ENCODE peak calls at places on chromosomes 3 and 15, in seven cellular contexts. One of them, this sample, is unnamed.

GRCh38 chr3:105322570-105323273 is 44.0 kb upstream of the ALCAM start:
- DNase-seq in mesenchymal stem cell: no peak
- DNase-seq in heart left ventricle: no peak
- DNase-seq in A549: no peak
- DNase-seq in CD4-positive, CD25-positive, alpha-beta regulatory T cell: peak; percentile 26
- DNase-seq in stomach: no peak
- DNase-seq in SJCRH30: no peak
- DNase-seq in this sample: no peak

GRCh38 chr3:127482216-127483004 is 108.1 kb downstream of the TPRA1 start:
- DNase-seq in mesenchymal stem cell: no peak
- DNase-seq in heart left ventricle: no peak
- DNase-seq in A549: no peak
- DNase-seq in CD4-positive, CD25-positive, alpha-beta regulatory T cell: no peak
- DNase-seq in stomach: no peak
- DNase-seq in SJCRH30: no peak
- DNase-seq in this sample: no peak

GRCh38 chr15:69175536-69175935 is 15.1 kb downstream of the GLCE start:
- DNase-seq in mesenchymal stem cell: no peak
- DNase-seq in heart left ventricle: no peak
- DNase-seq in A549: no peak
- DNase-seq in CD4-positive, CD25-positive, alpha-beta regulatory T cell: no peak
- DNase-seq in stomach: no peak
- DNase-seq in SJCRH30: no peak
- DNase-seq in this sample: no peak

GRCh38 chr3:57331078-57331477 is 38.6 kb upstream of the ASB14 start:
- DNase-seq in mesenchymal stem cell: no peak
- DNase-seq in heart left ventricle: no peak
- DNase-seq in A549: peak; percentile 1
- DNase-seq in CD4-positive, CD25-positive, alpha-beta regulatory T cell: no peak
- DNase-seq in stomach: no peak
- DNase-seq in SJCRH30: no peak
- DNase-seq in this sample: no peak

GRCh38 chr3:133750201-133750748 is 4.1 kb downstream of the TF start:
- DNase-seq in mesenchymal stem cell: no peak
- DNase-seq in heart left ventricle: no peak
- DNase-seq in A549: no peak
- DNase-seq in CD4-positive, CD25-positive, alpha-beta regulatory T cell: no peak
- DNase-seq in stomach: no peak
- DNase-seq in SJCRH30: no peak
- DNase-seq in this sample: no peak

GRCh38 chr3:126300761-126301481 is 56.3 kb downstream of the KLF15 start:
- DNase-seq in mesenchymal stem cell: no peak
- DNase-seq in heart left ventricle: peak; percentile 69
- DNase-seq in A549: no peak
- DNase-seq in CD4-positive, CD25-positive, alpha-beta regulatory T cell: no peak
- DNase-seq in stomach: peak; percentile 73
- DNase-seq in SJCRH30: no peak
- DNase-seq in this sample: peak; percentile 80

GRCh38 chr3:147372525-147373027 is 33.8 kb downstream of the ZIC4 start:
- DNase-seq in mesenchymal stem cell: no peak
- DNase-seq in heart left ventricle: no peak
- DNase-seq in A549: no peak
- DNase-seq in CD4-positive, CD25-positive, alpha-beta regulatory T cell: no peak
- DNase-seq in stomach: no peak
- DNase-seq in SJCRH30: no peak
- DNase-seq in this sample: peak; percentile 23

GRCh38 chr3:64977308-64978100 is 289.7 kb upstream of the ADAMTS9 start:
- DNase-seq in mesenchymal stem cell: peak; percentile 89
- DNase-seq in heart left ventricle: no peak
- DNase-seq in A549: no peak
- DNase-seq in CD4-positive, CD25-positive, alpha-beta regulatory T cell: no peak
- DNase-seq in stomach: no peak
- DNase-seq in SJCRH30: no peak
- DNase-seq in this sample: no peak

GRCh38 chr15:31345606-31346366 is 19.2 kb downstream of the KLF13 start:
- DNase-seq in mesenchymal stem cell: no peak
- DNase-seq in heart left ventricle: no peak
- DNase-seq in A549: no peak
- DNase-seq in CD4-positive, CD25-positive, alpha-beta regulatory T cell: peak; percentile 42
- DNase-seq in stomach: no peak
- DNase-seq in SJCRH30: no peak
- DNase-seq in this sample: no peak

GRCh38 chr15:31344266-31344665 is 17.6 kb downstream of the KLF13 start:
- DNase-seq in mesenchymal stem cell: no peak
- DNase-seq in heart left ventricle: no peak
- DNase-seq in A549: no peak
- DNase-seq in CD4-positive, CD25-positive, alpha-beta regulatory T cell: no peak
- DNase-seq in stomach: no peak
- DNase-seq in SJCRH30: no peak
- DNase-seq in this sample: no peak

GRCh38 chr15:31343831-31344230 is 17.2 kb downstream of the KLF13 start:
- DNase-seq in mesenchymal stem cell: no peak
- DNase-seq in heart left ventricle: no peak
- DNase-seq in A549: no peak
- DNase-seq in CD4-positive, CD25-positive, alpha-beta regulatory T cell: no peak
- DNase-seq in stomach: no peak
- DNase-seq in SJCRH30: no peak
- DNase-seq in this sample: no peak

GRCh38 chr15:31346367-31347066 is 19.9 kb downstream of the KLF13 start:
- DNase-seq in mesenchymal stem cell: no peak
- DNase-seq in heart left ventricle: no peak
- DNase-seq in A549: no peak
- DNase-seq in CD4-positive, CD25-positive, alpha-beta regulatory T cell: peak; percentile 68
- DNase-seq in stomach: no peak
- DNase-seq in SJCRH30: peak; percentile 66
- DNase-seq in this sample: no peak

DNA sequence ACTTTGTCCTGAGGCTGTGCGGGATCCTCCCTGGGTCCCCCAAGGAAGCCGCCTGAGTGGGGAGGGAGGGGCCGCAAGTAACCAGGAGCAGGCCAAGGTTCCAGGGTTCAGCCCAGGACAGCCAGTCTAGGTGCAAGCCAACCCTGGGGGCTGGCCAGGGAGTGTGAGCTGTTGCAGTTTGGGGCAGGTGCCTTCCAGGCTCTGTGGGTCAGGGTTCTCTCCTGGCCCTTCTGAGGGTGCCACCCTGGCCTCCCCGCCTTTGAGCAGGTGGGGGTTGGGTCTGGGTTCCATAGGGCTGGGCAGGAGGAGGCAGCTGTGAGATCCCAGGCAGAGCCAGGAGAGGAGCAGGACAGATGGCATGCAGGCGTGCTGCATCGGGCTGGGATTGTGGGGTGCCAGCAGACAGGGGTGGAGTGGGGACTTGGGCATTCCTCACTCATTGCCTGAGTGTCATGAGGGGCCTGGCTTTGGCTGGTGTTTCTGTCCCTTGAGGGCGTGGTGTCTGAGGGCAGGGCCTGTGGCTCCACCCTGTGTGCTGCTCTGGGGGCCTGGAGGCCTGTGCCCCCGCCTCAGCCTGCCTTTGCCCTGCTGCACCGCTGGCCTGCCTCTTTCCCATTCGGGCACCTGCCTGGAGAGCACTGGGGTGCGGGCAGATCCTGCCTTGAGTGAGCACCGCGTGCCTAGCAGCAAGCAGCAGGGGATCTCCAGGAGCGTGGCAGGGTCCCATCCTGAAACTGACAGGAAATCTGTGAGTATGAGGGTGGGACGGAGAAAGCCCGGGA is 18.4 kb downstream of the KLF13 start:
- DNase-seq in mesenchymal stem cell: no peak
- DNase-seq in heart left ventricle: peak; percentile 53
- DNase-seq in A549: no peak
- DNase-seq in CD4-positive, CD25-positive, alpha-beta regulatory T cell: peak; percentile 40
- DNase-seq in stomach: no peak
- DNase-seq in SJCRH30: no peak
- DNase-seq in this sample: no peak
- H3K4me1 ChIP-seq in mesenchymal stem cell: peaks cover 7% of the 10 kb centered on the region
- H3K4me1 ChIP-seq in heart left ventricle: peaks cover 100% of the 10 kb centered on the region
- H3K4me1 ChIP-seq in A549: peaks cover 13% of the 10 kb centered on the region
- H3K4me1 ChIP-seq in CD4-positive, CD25-positive, alpha-beta regulatory T cell: peaks cover 100% of the 10 kb centered on the region
- H3K4me1 ChIP-seq in stomach: peaks cover 58% of the 10 kb centered on the region
- H3K4me1 ChIP-seq in SJCRH30: peaks cover 23% of the 10 kb centered on the region
- H3K4me1 ChIP-seq in this sample: peaks cover 83% of the 10 kb centered on the region

DNA sequence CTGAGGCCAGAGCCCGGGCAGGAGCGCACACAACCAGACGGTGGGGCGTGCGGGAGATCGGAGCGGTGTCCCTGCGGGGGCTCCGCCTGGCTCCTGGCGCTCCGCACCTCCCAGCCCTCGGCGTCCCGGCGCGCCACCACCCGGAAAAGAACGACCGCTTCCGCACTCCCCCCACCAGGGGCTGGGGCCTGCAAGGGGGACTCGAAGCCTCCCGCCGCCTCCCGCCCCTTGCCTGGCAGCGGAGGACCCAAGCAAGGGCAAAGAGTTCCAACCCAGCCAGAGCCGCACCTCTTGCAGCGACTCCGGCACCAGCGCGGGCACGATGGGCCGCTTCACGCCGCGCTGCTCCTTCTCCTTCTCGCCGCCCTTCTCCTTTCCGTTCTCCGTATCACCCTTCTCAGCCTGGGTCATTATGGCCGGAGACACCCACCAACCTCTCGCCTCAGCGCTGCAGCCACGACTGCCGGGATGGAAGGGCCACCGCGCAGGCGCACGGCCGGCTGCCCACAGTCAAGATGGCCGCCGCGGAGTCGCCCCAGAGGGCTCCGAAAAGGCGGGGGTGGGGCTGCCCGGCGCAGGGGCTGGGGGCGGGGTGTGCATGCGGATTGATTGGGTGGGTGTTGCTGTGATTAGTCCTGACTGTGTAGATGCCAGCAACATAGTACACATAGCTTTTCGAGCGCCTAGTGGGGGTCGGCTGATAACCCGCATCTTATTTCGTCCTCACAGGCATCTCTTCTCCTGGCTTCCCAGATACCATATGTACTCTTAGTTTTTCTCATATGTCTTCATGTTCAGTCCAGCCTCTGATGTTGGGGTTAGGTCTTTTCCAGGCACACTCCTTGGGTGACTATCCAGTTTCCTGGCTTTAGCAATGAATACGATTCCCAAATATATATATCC is at the start of gene ACTR8:
- DNase-seq in mesenchymal stem cell: peak; percentile 90
- DNase-seq in heart left ventricle: peak; percentile 90
- DNase-seq in A549: peak; percentile 76
- DNase-seq in CD4-positive, CD25-positive, alpha-beta regulatory T cell: peak; percentile 86
- DNase-seq in stomach: peak; percentile 85
- DNase-seq in SJCRH30: peak; percentile 85
- DNase-seq in this sample: peak; percentile 86
- H3K27ac ChIP-seq in mesenchymal stem cell: peak within 1 kb of the TSS; percentile 84
- H3K27ac ChIP-seq in heart left ventricle: peak within 1 kb of the TSS; percentile 56
- H3K27ac ChIP-seq in A549: peak within 1 kb of the TSS; percentile 91
- H3K27ac ChIP-seq in CD4-positive, CD25-positive, alpha-beta regulatory T cell: peak within 1 kb of the TSS; percentile 83
- H3K27ac ChIP-seq in stomach: peak within 1 kb of the TSS; percentile 69
- H3K27ac ChIP-seq in SJCRH30: peak within 1 kb of the TSS; percentile 83
- H3K27ac ChIP-seq in this sample: peak within 1 kb of the TSS; percentile 96

DNA sequence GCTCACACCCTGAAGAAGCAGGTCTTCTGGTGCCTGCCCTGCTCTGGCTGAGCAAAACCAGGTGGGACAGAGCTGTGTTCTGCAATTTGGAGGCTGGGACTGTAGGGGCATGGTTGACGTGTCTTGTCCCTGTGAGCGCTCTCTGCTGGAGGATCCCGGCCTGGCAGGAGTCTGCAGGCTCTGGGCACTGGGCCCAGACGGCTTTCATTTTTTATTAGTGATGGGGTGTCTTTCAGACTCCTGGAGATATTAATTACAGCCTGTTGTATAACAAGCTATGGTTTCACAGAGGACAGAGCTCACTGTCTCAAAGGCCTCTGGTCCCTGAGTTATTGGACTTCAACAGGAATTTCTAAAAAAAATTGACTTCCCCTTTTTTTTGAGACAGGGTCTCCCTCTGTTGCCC is 29.5 kb upstream of the ZNF710 start:
- DNase-seq in mesenchymal stem cell: peak; percentile 57
- DNase-seq in heart left ventricle: peak; percentile 46
- DNase-seq in A549: peak; percentile 82
- DNase-seq in CD4-positive, CD25-positive, alpha-beta regulatory T cell: peak; percentile 60
- DNase-seq in stomach: peak; percentile 66
- DNase-seq in SJCRH30: peak; percentile 58
- DNase-seq in this sample: peak; percentile 32
- H3K4me1 ChIP-seq in mesenchymal stem cell: no peaks in the 10 kb centered on the region
- H3K4me1 ChIP-seq in heart left ventricle: no peaks in the 10 kb centered on the region
- H3K4me1 ChIP-seq in A549: no peaks in the 10 kb centered on the region
- H3K4me1 ChIP-seq in CD4-positive, CD25-positive, alpha-beta regulatory T cell: no peaks in the 10 kb centered on the region
- H3K4me1 ChIP-seq in stomach: no peaks in the 10 kb centered on the region
- H3K4me1 ChIP-seq in SJCRH30: no peaks in the 10 kb centered on the region
- H3K4me1 ChIP-seq in this sample: no peaks in the 10 kb centered on the region

GRCh38 chr15:67086650-67086941 is 21.2 kb downstream of the SMAD3 start:
- DNase-seq in mesenchymal stem cell: no peak
- DNase-seq in heart left ventricle: no peak
- DNase-seq in A549: no peak
- DNase-seq in CD4-positive, CD25-positive, alpha-beta regulatory T cell: no peak
- DNase-seq in stomach: no peak
- DNase-seq in SJCRH30: no peak
- DNase-seq in this sample: no peak

GRCh38 chr15:67087507-67088172 is 22.2 kb downstream of the SMAD3 start:
- DNase-seq in mesenchymal stem cell: no peak
- DNase-seq in heart left ventricle: no peak
- DNase-seq in A549: no peak
- DNase-seq in CD4-positive, CD25-positive, alpha-beta regulatory T cell: peak; percentile 58
- DNase-seq in stomach: no peak
- DNase-seq in SJCRH30: no peak
- DNase-seq in this sample: no peak

GRCh38 chr15:67085237-67085817 is 19.9 kb downstream of the SMAD3 start:
- DNase-seq in mesenchymal stem cell: no peak
- DNase-seq in heart left ventricle: no peak
- DNase-seq in A549: no peak
- DNase-seq in CD4-positive, CD25-positive, alpha-beta regulatory T cell: peak; percentile 85
- DNase-seq in stomach: no peak
- DNase-seq in SJCRH30: no peak
- DNase-seq in this sample: no peak

GRCh38 chr15:67084561-67084960 is 19.2 kb downstream of the SMAD3 start:
- DNase-seq in mesenchymal stem cell: no peak
- DNase-seq in heart left ventricle: no peak
- DNase-seq in A549: no peak
- DNase-seq in CD4-positive, CD25-positive, alpha-beta regulatory T cell: no peak
- DNase-seq in stomach: no peak
- DNase-seq in SJCRH30: no peak
- DNase-seq in this sample: no peak

DNA sequence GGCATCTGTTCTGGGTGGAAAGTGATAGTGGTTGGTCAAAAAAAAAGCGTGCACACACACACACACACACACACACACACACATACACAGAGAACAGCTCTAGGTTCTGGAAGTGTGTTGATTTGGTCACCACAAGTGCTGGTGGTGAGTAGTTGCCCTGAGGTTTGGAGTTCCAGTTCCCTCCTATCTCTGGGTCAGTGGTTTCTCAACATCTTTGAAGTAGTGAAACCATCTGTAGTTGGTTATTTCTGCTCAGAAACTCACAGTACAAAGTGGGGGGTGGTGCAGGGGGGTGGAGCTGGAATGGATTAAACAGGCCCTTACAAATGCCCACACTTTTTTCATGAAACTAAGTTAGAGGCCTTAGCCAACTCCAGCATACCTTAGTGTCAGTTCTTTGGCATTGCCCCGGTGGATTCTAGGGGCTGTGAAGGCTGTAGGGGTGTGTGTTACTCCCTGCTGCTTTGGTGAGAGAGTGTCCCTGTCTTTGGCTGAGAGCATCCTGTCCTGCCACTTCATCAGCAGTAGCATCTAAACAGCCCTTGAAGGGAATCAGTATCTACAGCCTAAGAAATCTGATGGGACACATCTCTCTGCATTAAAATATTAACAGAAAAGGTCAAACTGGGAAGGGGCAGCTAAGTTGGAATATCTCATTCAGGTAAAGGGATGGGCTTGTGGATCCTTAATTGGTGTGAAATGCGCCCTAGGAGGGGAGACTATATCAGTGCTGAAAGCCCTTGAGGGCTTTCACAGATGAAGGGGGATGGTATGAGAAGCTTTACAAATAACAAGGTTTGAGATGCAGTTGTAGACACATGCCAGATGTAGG is 20.6 kb downstream of the SMAD3 start:
- DNase-seq in mesenchymal stem cell: peak; percentile 93
- DNase-seq in heart left ventricle: no peak
- DNase-seq in A549: no peak
- DNase-seq in CD4-positive, CD25-positive, alpha-beta regulatory T cell: peak; percentile 64
- DNase-seq in stomach: no peak
- DNase-seq in SJCRH30: no peak
- DNase-seq in this sample: no peak
- H3K27ac ChIP-seq in mesenchymal stem cell: no peak overlapping the region
- H3K27ac ChIP-seq in heart left ventricle: no peak overlapping the region
- H3K27ac ChIP-seq in A549: peak overlapping the region; percentile 31
- H3K27ac ChIP-seq in CD4-positive, CD25-positive, alpha-beta regulatory T cell: peak overlapping the region; percentile 88
- H3K27ac ChIP-seq in stomach: peak overlapping the region; percentile 9
- H3K27ac ChIP-seq in SJCRH30: no peak overlapping the region
- H3K27ac ChIP-seq in this sample: no peak overlapping the region

This sample was measured in lung.